ENCODE peak calls at places on chromosomes 2 and 18, in nine cellular contexts. A, I, N, D, G, P, U, Y and B are unnamed samples.

GRCh38 chr2:62939735-62940491 is 110.7 kb upstream of the OTX1 start:
- DNase-seq in I (no peak), D (no peak), N (peak; percentile 92), Y (peak; percentile 88), U (peak; percentile 95), A (no peak), G (no peak), P (no peak), B (no peak)

GRCh38 chr18:35577045-35577848 is 4.3 kb upstream of the GALNT1 start:
- DNase-seq in A (no peak), U (peak; percentile 20), I (no peak), Y (no peak), D (no peak), G (no peak), P (no peak), N (peak; percentile 33), B (no peak)

GRCh38 chr2:181454990-181455520 is 2.1 kb upstream of the ITGA4 start:
- DNase-seq in Y (no peak), D (no peak), A (no peak), G (no peak), N (no peak), U (no peak), I (no peak), P (no peak), B (no peak)

GRCh38 chr2:181586569-181587076 is 70.3 kb downstream of the CERKL start:
- DNase-seq in P (peak; percentile 51), A (no peak), N (peak; percentile 76), I (no peak), U (peak; percentile 59), G (no peak), Y (no peak), D (no peak), B (no peak)

GRCh38 chr2:15705310-15705709 is 113.6 kb downstream of the DDX1 start:
- DNase-seq in P (no peak), G (no peak), I (no peak), N (no peak), A (no peak), Y (no peak), U (no peak), D (no peak), B (no peak)

GRCh38 chr2:136023416-136023815 is 38.0 kb upstream of the DARS1 start:
- DNase-seq in G (no peak), U (no peak), P (no peak), A (no peak), D (no peak), N (no peak), Y (no peak), I (no peak), B (no peak)

GRCh38 chr2:231930601-231931281 is 4.5 kb upstream of the NPPC start:
- DNase-seq in G (peak; percentile 77), A (no peak), P (no peak), N (no peak), Y (no peak), U (no peak), I (no peak), D (peak; percentile 10), B (no peak)

GRCh38 chr2:67290451-67290991 is 106.6 kb upstream of the ETAA1 start:
- DNase-seq in A (no peak), U (peak; percentile 95), Y (peak; percentile 87), G (no peak), N (peak; percentile 99), D (no peak), I (no peak), P (no peak), B (no peak)

GRCh38 chr2:202883987-202884675 is 12.6 kb upstream of the ICA1L start:
- DNase-seq in U (no peak), I (no peak), A (no peak), P (no peak), D (no peak), G (no peak), N (no peak), Y (peak; percentile 30), B (no peak)

GRCh38 chr2:176085861-176086771 is 2.4 kb upstream of the EVX2 start:
- DNase-seq in N (no peak), U (peak; percentile 43), I (no peak), G (no peak), Y (peak; percentile 66), A (no peak), D (no peak), P (peak; percentile 21), B (no peak)

GRCh38 chr2:180980943-180981898 is 816 bp downstream of the UBE2E3 start:
- DNase-seq in A (no peak), P (peak; percentile 15), G (no peak), Y (peak; percentile 71), I (peak; percentile 26), N (peak; percentile 47), U (peak; percentile 38), D (peak; percentile 30), B (no peak)

GRCh38 chr2:223641062-223641461 is 38.9 kb upstream of the SCG2 start:
- DNase-seq in Y (no peak), G (no peak), U (peak; percentile 54), A (no peak), I (no peak), N (peak; percentile 21), D (no peak), P (no peak), B (no peak)

GRCh38 chr2:185947722-185948121 is 209.1 kb downstream of the FSIP2 start:
- DNase-seq in U (no peak), Y (no peak), G (no peak), P (no peak), D (no peak), I (no peak), A (no peak), N (no peak), B (no peak)

GRCh38 chr2:152542344-152542994 is 174.8 kb downstream of the PRPF40A start:
- DNase-seq in U (no peak), G (no peak), P (no peak), Y (no peak), A (no peak), N (no peak), I (no peak), D (no peak), B (no peak)

GRCh38 chr2:229179598-229179997 is 91.5 kb downstream of the PID1 start:
- DNase-seq in Y (no peak), P (peak; percentile 25), U (no peak), D (peak; percentile 39), A (no peak), G (no peak), N (no peak), I (no peak), B (no peak)

GRCh38 chr2:113124984-113125855 is 2.2 kb upstream of the IL1RN start:
- DNase-seq in A (no peak), U (peak; percentile 52), P (no peak), N (peak; percentile 62), Y (peak; percentile 47), G (no peak), I (no peak), D (no peak), B (no peak)

GRCh38 chr2:224990717-224991116 is 51.6 kb downstream of the DOCK10 start:
- DNase-seq in A (no peak), Y (no peak), P (no peak), U (no peak), I (no peak), N (no peak), D (no peak), G (no peak), B (no peak)

GRCh38 chr18:23438608-23439366 is 14.3 kb upstream of the RIOK3 start:
- DNase-seq in Y (no peak), A (no peak), U (no peak), P (no peak), N (no peak), D (no peak), I (no peak), G (no peak), B (no peak)

GRCh38 chr2:22449676-22450075 is 935.3 kb upstream of the KLHL29 start:
- DNase-seq in N (no peak), Y (no peak), P (no peak), A (no peak), G (no peak), D (no peak), I (no peak), U (no peak), B (no peak)

GRCh38 chr2:112187805-112188596 is 49.8 kb downstream of the FBLN7 start:
- DNase-seq in N (peak; percentile 87), Y (no peak), P (peak; percentile 10), A (no peak), I (peak; percentile 21), D (no peak), G (no peak), U (peak; percentile 71), B (no peak)

GRCh38 chr2:95273911-95274290 is 348 bp upstream of the PROM2 start:
- DNase-seq in I (no peak), A (no peak), D (peak; percentile 1), P (no peak), U (no peak), N (no peak), G (no peak), Y (no peak), B (no peak)

GRCh38 chr2:18440141-18440605 is 120.3 kb downstream of the RDH14 start:
- DNase-seq in N (no peak), A (no peak), U (no peak), G (no peak), I (no peak), D (peak; percentile 28), Y (peak; percentile 83), P (no peak), B (no peak)

GRCh38 chr18:58298251-58299134 is 254.5 kb downstream of the NEDD4L start:
- DNase-seq in P (no peak), I (no peak), Y (peak; percentile 72), G (no peak), D (no peak), A (no peak), U (no peak), N (peak; percentile 40), B (no peak)

GRCh38 chr2:204669386-204669785 is 124.1 kb downstream of the PARD3B start:
- DNase-seq in Y (no peak), N (peak; percentile 44), I (no peak), U (no peak), G (no peak), D (no peak), A (no peak), P (no peak), B (no peak)

GRCh38 chr18:22838639-22839487 is 94.3 kb upstream of the RBBP8 start:
- DNase-seq in N (no peak), G (no peak), Y (no peak), U (no peak), I (peak; percentile 18), A (no peak), P (no peak), D (no peak), B (no peak)

GRCh38 chr2:99153921-99154604 is 679 bp downstream of the TSGA10 start:
- DNase-seq in P (peak; percentile 13), Y (peak; percentile 33), A (no peak), G (no peak), N (peak; percentile 22), I (no peak), U (no peak), D (no peak), B (peak; percentile 5)

GRCh38 chr2:203225423-203226039 is 13.3 kb upstream of the CYP20A1 start:
- DNase-seq in U (peak; percentile 37), Y (peak; percentile 41), D (peak; percentile 32), G (no peak), I (peak; percentile 9), P (peak; percentile 19), A (no peak), N (peak; percentile 23), B (no peak)